ENCODE peak calls at places on chromosomes 4 and X, in nine cellular contexts. One of them, this sample, is unnamed.

GRCh38 chr4:53914313-53915016 is 149.9 kb downstream of the CHIC2 start:
- DNase-seq in spleen: no peak
- DNase-seq in brain microvascular endothelial cell: peak
- DNase-seq in naive thymus-derived CD4-positive, alpha-beta T cell: no peak
- DNase-seq in right cardiac atrium: no peak
- DNase-seq in skeletal muscle cell: peak
- DNase-seq in CD8-positive, alpha-beta memory T cell: no peak
- DNase-seq in NB4: peak
- DNase-seq in astrocyte of the spinal cord: peak
- DNase-seq in this sample: no peak

GRCh38 chr4:3202836-3203820 is 45.8 kb upstream of the MSANTD1 start:
- DNase-seq in brain microvascular endothelial cell: no peak
- DNase-seq in skeletal muscle cell: no peak
- DNase-seq in CD8-positive, alpha-beta memory T cell: peak
- DNase-seq in NB4: peak
- DNase-seq in spleen: no peak
- DNase-seq in astrocyte of the spinal cord: no peak
- DNase-seq in naive thymus-derived CD4-positive, alpha-beta T cell: no peak
- DNase-seq in right cardiac atrium: no peak
- DNase-seq in this sample: peak

GRCh38 chrX:15418041-15418706 is 34.0 kb upstream of the VEGFD start:
- DNase-seq in naive thymus-derived CD4-positive, alpha-beta T cell: no peak
- DNase-seq in astrocyte of the spinal cord: no peak
- DNase-seq in NB4: no peak
- DNase-seq in spleen: no peak
- DNase-seq in right cardiac atrium: no peak
- DNase-seq in skeletal muscle cell: no peak
- DNase-seq in brain microvascular endothelial cell: no peak
- DNase-seq in CD8-positive, alpha-beta memory T cell: no peak
- DNase-seq in this sample: no peak

GRCh38 chr4:8293131-8293975 is 23.8 kb downstream of the HTRA3 start:
- DNase-seq in spleen: peak
- DNase-seq in naive thymus-derived CD4-positive, alpha-beta T cell: no peak
- DNase-seq in skeletal muscle cell: no peak
- DNase-seq in right cardiac atrium: peak
- DNase-seq in brain microvascular endothelial cell: no peak
- DNase-seq in astrocyte of the spinal cord: no peak
- DNase-seq in NB4: no peak
- DNase-seq in CD8-positive, alpha-beta memory T cell: peak
- DNase-seq in this sample: no peak

GRCh38 chr4:56772134-56772533 is 49.4 kb downstream of the SPINK2 start:
- DNase-seq in CD8-positive, alpha-beta memory T cell: no peak
- DNase-seq in NB4: no peak
- DNase-seq in skeletal muscle cell: peak
- DNase-seq in brain microvascular endothelial cell: no peak
- DNase-seq in astrocyte of the spinal cord: no peak
- DNase-seq in right cardiac atrium: no peak
- DNase-seq in naive thymus-derived CD4-positive, alpha-beta T cell: no peak
- DNase-seq in spleen: no peak
- DNase-seq in this sample: no peak

GRCh38 chr4:52822583-52823477 is 39.3 kb upstream of the RASL11B start:
- DNase-seq in naive thymus-derived CD4-positive, alpha-beta T cell: no peak
- DNase-seq in astrocyte of the spinal cord: peak
- DNase-seq in skeletal muscle cell: peak
- DNase-seq in NB4: no peak
- DNase-seq in right cardiac atrium: no peak
- DNase-seq in spleen: no peak
- DNase-seq in brain microvascular endothelial cell: no peak
- DNase-seq in CD8-positive, alpha-beta memory T cell: no peak
- DNase-seq in this sample: no peak

GRCh38 chr4:119113033-119113655 is 22.5 kb upstream of the MYOZ2 start:
- DNase-seq in astrocyte of the spinal cord: peak
- DNase-seq in spleen: no peak
- DNase-seq in naive thymus-derived CD4-positive, alpha-beta T cell: no peak
- DNase-seq in CD8-positive, alpha-beta memory T cell: no peak
- DNase-seq in skeletal muscle cell: peak
- DNase-seq in right cardiac atrium: no peak
- DNase-seq in brain microvascular endothelial cell: peak
- DNase-seq in NB4: peak
- DNase-seq in this sample: no peak

GRCh38 chrX:40170830-40171512 is 73.2 kb upstream of the BCOR start:
- DNase-seq in naive thymus-derived CD4-positive, alpha-beta T cell: no peak
- DNase-seq in NB4: peak
- DNase-seq in skeletal muscle cell: no peak
- DNase-seq in right cardiac atrium: no peak
- DNase-seq in astrocyte of the spinal cord: no peak
- DNase-seq in spleen: no peak
- DNase-seq in CD8-positive, alpha-beta memory T cell: peak
- DNase-seq in brain microvascular endothelial cell: no peak
- DNase-seq in this sample: no peak

GRCh38 chr4:85744950-85745349 is 270.0 kb downstream of the ARHGAP24 start:
- DNase-seq in brain microvascular endothelial cell: no peak
- DNase-seq in spleen: no peak
- DNase-seq in astrocyte of the spinal cord: peak
- DNase-seq in skeletal muscle cell: no peak
- DNase-seq in naive thymus-derived CD4-positive, alpha-beta T cell: no peak
- DNase-seq in CD8-positive, alpha-beta memory T cell: no peak
- DNase-seq in NB4: no peak
- DNase-seq in right cardiac atrium: no peak
- DNase-seq in this sample: no peak

GRCh38 chrX:29561417-29561816 is 653.9 kb upstream of the MAGEB2 start:
- DNase-seq in skeletal muscle cell: peak
- DNase-seq in naive thymus-derived CD4-positive, alpha-beta T cell: no peak
- DNase-seq in NB4: no peak
- DNase-seq in brain microvascular endothelial cell: no peak
- DNase-seq in astrocyte of the spinal cord: no peak
- DNase-seq in right cardiac atrium: no peak
- DNase-seq in spleen: no peak
- DNase-seq in CD8-positive, alpha-beta memory T cell: no peak
- DNase-seq in this sample: no peak

GRCh38 chr4:180060159-180060889 is 2182.9 kb upstream of the TENM3 start:
- DNase-seq in astrocyte of the spinal cord: peak
- DNase-seq in brain microvascular endothelial cell: no peak
- DNase-seq in naive thymus-derived CD4-positive, alpha-beta T cell: no peak
- DNase-seq in spleen: no peak
- DNase-seq in CD8-positive, alpha-beta memory T cell: no peak
- DNase-seq in skeletal muscle cell: no peak
- DNase-seq in NB4: peak
- DNase-seq in right cardiac atrium: no peak
- DNase-seq in this sample: no peak

GRCh38 chr4:180059216-180059881 is 2183.9 kb upstream of the TENM3 start:
- DNase-seq in spleen: peak
- DNase-seq in NB4: peak
- DNase-seq in naive thymus-derived CD4-positive, alpha-beta T cell: no peak
- DNase-seq in CD8-positive, alpha-beta memory T cell: no peak
- DNase-seq in skeletal muscle cell: no peak
- DNase-seq in brain microvascular endothelial cell: no peak
- DNase-seq in astrocyte of the spinal cord: peak
- DNase-seq in right cardiac atrium: no peak
- DNase-seq in this sample: no peak

GRCh38 chr4:180058731-180059215 is 2184.4 kb upstream of the TENM3 start:
- DNase-seq in naive thymus-derived CD4-positive, alpha-beta T cell: no peak
- DNase-seq in brain microvascular endothelial cell: no peak
- DNase-seq in NB4: peak
- DNase-seq in spleen: peak
- DNase-seq in skeletal muscle cell: no peak
- DNase-seq in right cardiac atrium: peak
- DNase-seq in astrocyte of the spinal cord: peak
- DNase-seq in CD8-positive, alpha-beta memory T cell: no peak
- DNase-seq in this sample: no peak

GRCh38 chr4:180057198-180057821 is 2185.9 kb upstream of the TENM3 start:
- DNase-seq in brain microvascular endothelial cell: no peak
- DNase-seq in astrocyte of the spinal cord: peak
- DNase-seq in NB4: peak
- DNase-seq in skeletal muscle cell: no peak
- DNase-seq in CD8-positive, alpha-beta memory T cell: no peak
- DNase-seq in spleen: no peak
- DNase-seq in naive thymus-derived CD4-positive, alpha-beta T cell: no peak
- DNase-seq in right cardiac atrium: no peak
- DNase-seq in this sample: no peak

GRCh38 chr4:180057891-180058643 is 2185.1 kb upstream of the TENM3 start:
- DNase-seq in CD8-positive, alpha-beta memory T cell: no peak
- DNase-seq in astrocyte of the spinal cord: peak
- DNase-seq in naive thymus-derived CD4-positive, alpha-beta T cell: no peak
- DNase-seq in skeletal muscle cell: no peak
- DNase-seq in right cardiac atrium: no peak
- DNase-seq in NB4: peak
- DNase-seq in brain microvascular endothelial cell: no peak
- DNase-seq in spleen: peak
- DNase-seq in this sample: no peak
- H3K4me3 ChIP-seq in CD8-positive, alpha-beta memory T cell: no peak
- H3K4me3 ChIP-seq in astrocyte of the spinal cord: peak
- H3K4me3 ChIP-seq in naive thymus-derived CD4-positive, alpha-beta T cell: no peak
- H3K4me3 ChIP-seq in skeletal muscle cell: peak
- H3K4me3 ChIP-seq in right cardiac atrium: peak
- H3K4me3 ChIP-seq in NB4: peak
- H3K4me3 ChIP-seq in brain microvascular endothelial cell: peak
- H3K4me3 ChIP-seq in spleen: peak
- H3K4me3 ChIP-seq in this sample: no peak

DNA sequence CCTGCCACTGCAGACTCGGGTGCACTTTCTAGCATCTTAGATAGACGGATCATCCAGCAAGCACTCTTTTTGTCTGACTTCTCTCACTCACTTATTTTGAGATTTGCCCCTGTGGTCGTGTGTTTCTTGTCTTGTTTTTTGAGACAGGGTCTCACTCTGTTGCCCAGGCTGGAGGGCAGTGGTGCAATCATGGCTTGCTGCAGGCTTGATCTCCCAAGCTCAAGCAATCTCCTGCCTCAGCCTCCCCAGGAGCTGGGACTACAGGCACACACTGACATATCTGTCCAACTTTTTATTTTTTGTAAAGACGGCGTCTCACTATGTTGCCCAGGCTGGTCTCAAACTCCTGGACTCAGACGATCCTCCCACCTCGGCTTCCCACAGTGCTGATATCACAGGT is 26.7 kb downstream of the FGFR3 start:
- DNase-seq in brain microvascular endothelial cell: no peak
- DNase-seq in CD8-positive, alpha-beta memory T cell: no peak
- DNase-seq in astrocyte of the spinal cord: no peak
- DNase-seq in spleen: no peak
- DNase-seq in right cardiac atrium: no peak
- DNase-seq in naive thymus-derived CD4-positive, alpha-beta T cell: no peak
- DNase-seq in NB4: no peak
- DNase-seq in skeletal muscle cell: no peak
- DNase-seq in this sample: no peak
- H3K4me3 ChIP-seq in brain microvascular endothelial cell: no peak
- H3K4me3 ChIP-seq in CD8-positive, alpha-beta memory T cell: no peak
- H3K4me3 ChIP-seq in astrocyte of the spinal cord: no peak
- H3K4me3 ChIP-seq in spleen: no peak
- H3K4me3 ChIP-seq in right cardiac atrium: no peak
- H3K4me3 ChIP-seq in naive thymus-derived CD4-positive, alpha-beta T cell: no peak
- H3K4me3 ChIP-seq in NB4: no peak
- H3K4me3 ChIP-seq in skeletal muscle cell: no peak
- H3K4me3 ChIP-seq in this sample: no peak

GRCh38 chr4:6781113-6781512 is 1.4 kb upstream of the KIAA0232 start:
- DNase-seq in NB4: no peak
- DNase-seq in astrocyte of the spinal cord: no peak
- DNase-seq in right cardiac atrium: no peak
- DNase-seq in CD8-positive, alpha-beta memory T cell: no peak
- DNase-seq in skeletal muscle cell: no peak
- DNase-seq in brain microvascular endothelial cell: no peak
- DNase-seq in spleen: no peak
- DNase-seq in naive thymus-derived CD4-positive, alpha-beta T cell: no peak
- DNase-seq in this sample: no peak

GRCh38 chr4:6782147-6782845 is at the start of gene KIAA0232:
- DNase-seq in astrocyte of the spinal cord: peak
- DNase-seq in naive thymus-derived CD4-positive, alpha-beta T cell: peak
- DNase-seq in spleen: peak
- DNase-seq in skeletal muscle cell: peak
- DNase-seq in NB4: peak
- DNase-seq in right cardiac atrium: peak
- DNase-seq in CD8-positive, alpha-beta memory T cell: peak
- DNase-seq in brain microvascular endothelial cell: peak
- DNase-seq in this sample: peak

GRCh38 chr4:6779667-6780565 is 2.6 kb upstream of the KIAA0232 start:
- DNase-seq in CD8-positive, alpha-beta memory T cell: no peak
- DNase-seq in astrocyte of the spinal cord: peak
- DNase-seq in naive thymus-derived CD4-positive, alpha-beta T cell: no peak
- DNase-seq in spleen: no peak
- DNase-seq in brain microvascular endothelial cell: no peak
- DNase-seq in NB4: peak
- DNase-seq in right cardiac atrium: no peak
- DNase-seq in skeletal muscle cell: peak
- DNase-seq in this sample: no peak

GRCh38 chr4:6782846-6783110 is 251 bp downstream of the KIAA0232 start:
- DNase-seq in NB4: no peak
- DNase-seq in right cardiac atrium: no peak
- DNase-seq in brain microvascular endothelial cell: no peak
- DNase-seq in naive thymus-derived CD4-positive, alpha-beta T cell: no peak
- DNase-seq in astrocyte of the spinal cord: no peak
- DNase-seq in spleen: no peak
- DNase-seq in CD8-positive, alpha-beta memory T cell: no peak
- DNase-seq in skeletal muscle cell: no peak
- DNase-seq in this sample: no peak

GRCh38 chr4:6781561-6781960 is 966 bp upstream of the KIAA0232 start:
- DNase-seq in naive thymus-derived CD4-positive, alpha-beta T cell: no peak
- DNase-seq in astrocyte of the spinal cord: no peak
- DNase-seq in NB4: no peak
- DNase-seq in brain microvascular endothelial cell: no peak
- DNase-seq in right cardiac atrium: no peak
- DNase-seq in CD8-positive, alpha-beta memory T cell: no peak
- DNase-seq in skeletal muscle cell: no peak
- DNase-seq in spleen: no peak
- DNase-seq in this sample: no peak
- H3K4me3 ChIP-seq in naive thymus-derived CD4-positive, alpha-beta T cell: peak
- H3K4me3 ChIP-seq in astrocyte of the spinal cord: peak
- H3K4me3 ChIP-seq in NB4: peak
- H3K4me3 ChIP-seq in brain microvascular endothelial cell: no peak
- H3K4me3 ChIP-seq in right cardiac atrium: peak
- H3K4me3 ChIP-seq in CD8-positive, alpha-beta memory T cell: peak
- H3K4me3 ChIP-seq in skeletal muscle cell: no peak
- H3K4me3 ChIP-seq in spleen: peak
- H3K4me3 ChIP-seq in this sample: peak

DNA sequence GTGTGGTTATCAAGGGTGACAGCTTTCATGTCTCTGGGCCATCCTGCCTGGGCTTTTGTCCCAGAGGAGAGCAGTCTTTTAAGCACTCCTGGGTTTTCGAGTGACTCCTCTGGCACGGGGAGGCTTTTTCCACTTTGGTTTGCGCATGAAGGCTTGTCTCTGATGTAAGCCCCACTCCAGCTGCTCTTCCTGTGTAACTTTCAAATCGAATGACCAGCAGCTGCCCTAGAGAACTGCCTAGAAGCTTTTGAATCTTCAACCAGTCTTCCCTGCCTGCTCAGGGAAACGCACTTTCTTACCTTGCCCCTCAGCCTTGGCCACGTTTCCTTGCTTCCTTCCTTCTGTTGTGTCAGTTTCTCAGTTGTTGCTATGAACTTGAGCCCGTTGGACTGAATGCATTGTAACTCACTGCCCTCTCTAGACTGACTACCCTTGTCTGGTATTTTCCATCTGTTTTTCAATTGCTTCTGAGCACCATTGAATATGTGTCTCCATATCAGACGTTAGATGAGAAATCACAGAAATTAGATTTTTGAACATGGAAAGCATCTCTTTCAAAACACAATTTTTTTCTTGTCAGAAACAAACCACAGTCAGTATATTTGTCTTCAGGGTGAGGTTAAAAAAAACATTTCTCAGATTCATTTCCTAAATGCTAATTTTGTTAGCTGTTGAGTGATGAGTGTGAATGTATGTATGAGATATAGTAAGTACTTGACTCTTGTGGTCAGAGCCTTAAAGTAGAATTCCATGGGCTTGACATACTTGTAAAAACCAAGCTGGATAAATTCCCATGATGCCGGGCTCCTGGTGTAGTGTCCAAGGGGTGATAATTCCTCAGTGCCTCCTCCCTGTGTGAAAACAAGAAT is 45.4 kb downstream of the SLC9A6 start:
- DNase-seq in right cardiac atrium: peak
- DNase-seq in skeletal muscle cell: peak
- DNase-seq in CD8-positive, alpha-beta memory T cell: no peak
- DNase-seq in spleen: no peak
- DNase-seq in astrocyte of the spinal cord: peak
- DNase-seq in brain microvascular endothelial cell: peak
- DNase-seq in NB4: no peak
- DNase-seq in naive thymus-derived CD4-positive, alpha-beta T cell: no peak
- DNase-seq in this sample: no peak
- H3K4me3 ChIP-seq in right cardiac atrium: no peak
- H3K4me3 ChIP-seq in skeletal muscle cell: no peak
- H3K4me3 ChIP-seq in CD8-positive, alpha-beta memory T cell: no peak
- H3K4me3 ChIP-seq in spleen: no peak
- H3K4me3 ChIP-seq in astrocyte of the spinal cord: no peak
- H3K4me3 ChIP-seq in brain microvascular endothelial cell: no peak
- H3K4me3 ChIP-seq in NB4: no peak
- H3K4me3 ChIP-seq in naive thymus-derived CD4-positive, alpha-beta T cell: no peak
- H3K4me3 ChIP-seq in this sample: no peak

This sample was measured in GM12864.